ENCODE peak calls at places on chromosomes 1 and 21, in six cellular contexts. One of them, this sample, is unnamed.

GRCh38 chr1:55363261-55363660 is 148.1 kb upstream of the USP24 start:
- DNase-seq in hepatocyte: no peak
- DNase-seq in GM23248: peak; percentile 58
- DNase-seq in HCT116: no peak
- DNase-seq in GM12878: no peak
- DNase-seq in PC-9: no peak
- DNase-seq in this sample: no peak

GRCh38 chr1:163535807-163536206 is 214.1 kb downstream of the NUF2 start:
- DNase-seq in PC-9: no peak
- DNase-seq in HCT116: peak; percentile 10
- DNase-seq in hepatocyte: peak; percentile 46
- DNase-seq in GM12878: no peak
- DNase-seq in GM23248: peak; percentile 58
- DNase-seq in this sample: no peak

GRCh38 chr1:3038571-3039181 is 17.4 kb downstream of the ACTRT2 start:
- DNase-seq in GM23248: no peak
- DNase-seq in PC-9: no peak
- DNase-seq in GM12878: no peak
- DNase-seq in hepatocyte: no peak
- DNase-seq in HCT116: no peak
- DNase-seq in this sample: no peak

GRCh38 chr1:85502625-85503083 is 37.7 kb upstream of the DDAH1 start:
- DNase-seq in HCT116: peak; percentile 59
- DNase-seq in hepatocyte: peak; percentile 79
- DNase-seq in PC-9: peak; percentile 35
- DNase-seq in GM23248: peak; percentile 70
- DNase-seq in GM12878: no peak
- DNase-seq in this sample: no peak

GRCh38 chr1:198667796-198668195 is 29.0 kb downstream of the PTPRC start:
- DNase-seq in hepatocyte: no peak
- DNase-seq in GM23248: no peak
- DNase-seq in HCT116: no peak
- DNase-seq in GM12878: no peak
- DNase-seq in PC-9: no peak
- DNase-seq in this sample: no peak

GRCh38 chr1:30818568-30819243 is 61.1 kb upstream of the LAPTM5 start:
- DNase-seq in HCT116: no peak
- DNase-seq in hepatocyte: peak; percentile 53
- DNase-seq in GM12878: no peak
- DNase-seq in PC-9: no peak
- DNase-seq in GM23248: no peak
- DNase-seq in this sample: no peak

GRCh38 chr1:234734864-234735263 is 124.9 kb upstream of the IRF2BP2 start:
- DNase-seq in GM12878: no peak
- DNase-seq in PC-9: no peak
- DNase-seq in HCT116: no peak
- DNase-seq in hepatocyte: no peak
- DNase-seq in GM23248: no peak
- DNase-seq in this sample: no peak

GRCh38 chr1:244163861-244164562 is 112.9 kb downstream of the ZBTB18 start:
- DNase-seq in hepatocyte: peak; percentile 73
- DNase-seq in GM12878: no peak
- DNase-seq in PC-9: peak; percentile 76
- DNase-seq in GM23248: peak; percentile 95
- DNase-seq in HCT116: peak; percentile 83
- DNase-seq in this sample: peak; percentile 41

GRCh38 chr1:6448749-6449631 is 17.0 kb downstream of the TNFRSF25 start:
- DNase-seq in GM12878: no peak
- DNase-seq in PC-9: no peak
- DNase-seq in GM23248: peak; percentile 51
- DNase-seq in HCT116: no peak
- DNase-seq in hepatocyte: peak; percentile 73
- DNase-seq in this sample: no peak

GRCh38 chr1:236287757-236288619 is 6.2 kb upstream of the ERO1B start:
- DNase-seq in PC-9: no peak
- DNase-seq in GM12878: no peak
- DNase-seq in GM23248: no peak
- DNase-seq in HCT116: no peak
- DNase-seq in hepatocyte: peak; percentile 32
- DNase-seq in this sample: no peak

GRCh38 chr1:166129006-166129405 is 37.8 kb downstream of the FAM78B start:
- DNase-seq in GM23248: no peak
- DNase-seq in GM12878: no peak
- DNase-seq in HCT116: no peak
- DNase-seq in PC-9: no peak
- DNase-seq in hepatocyte: no peak
- DNase-seq in this sample: no peak

GRCh38 chr21:19547951-19548635 is 1144.5 kb upstream of the TMPRSS15 start:
- DNase-seq in GM12878: no peak
- DNase-seq in hepatocyte: no peak
- DNase-seq in HCT116: no peak
- DNase-seq in GM23248: no peak
- DNase-seq in PC-9: no peak
- DNase-seq in this sample: no peak

GRCh38 chr1:110634455-110635281 is 28.5 kb upstream of the KCNA2 start:
- DNase-seq in hepatocyte: peak; percentile 26
- DNase-seq in PC-9: peak; percentile 48
- DNase-seq in GM12878: peak; percentile 90
- DNase-seq in HCT116: no peak
- DNase-seq in GM23248: peak; percentile 64
- DNase-seq in this sample: peak; percentile 15

GRCh38 chr1:234610061-234610581 is at the start of gene IRF2BP2:
- DNase-seq in HCT116: peak; percentile 63
- DNase-seq in GM23248: peak; percentile 92
- DNase-seq in PC-9: peak; percentile 91
- DNase-seq in hepatocyte: peak; percentile 95
- DNase-seq in GM12878: no peak
- DNase-seq in this sample: no peak

GRCh38 chr1:213250041-213250440 is 199.0 kb downstream of the RPS6KC1 start:
- DNase-seq in GM12878: no peak
- DNase-seq in GM23248: no peak
- DNase-seq in PC-9: no peak
- DNase-seq in HCT116: no peak
- DNase-seq in hepatocyte: no peak
- DNase-seq in this sample: no peak

GRCh38 chr1:27621067-27621920 is 13.7 kb downstream of the FGR start:
- DNase-seq in GM23248: peak; percentile 75
- DNase-seq in PC-9: no peak
- DNase-seq in hepatocyte: no peak
- DNase-seq in HCT116: no peak
- DNase-seq in GM12878: no peak
- DNase-seq in this sample: no peak

GRCh38 chr1:108082006-108082405 is 117.0 kb upstream of the VAV3 start:
- DNase-seq in HCT116: no peak
- DNase-seq in hepatocyte: no peak
- DNase-seq in PC-9: no peak
- DNase-seq in GM12878: no peak
- DNase-seq in GM23248: peak; percentile 45
- DNase-seq in this sample: no peak

GRCh38 chr1:234782057-234782800 is 172.3 kb upstream of the IRF2BP2 start:
- DNase-seq in PC-9: no peak
- DNase-seq in GM23248: peak; percentile 35
- DNase-seq in GM12878: no peak
- DNase-seq in HCT116: no peak
- DNase-seq in hepatocyte: peak; percentile 30
- DNase-seq in this sample: no peak

GRCh38 chr1:178621822-178622221 is 103.2 kb upstream of the RALGPS2 start:
- DNase-seq in hepatocyte: no peak
- DNase-seq in GM23248: no peak
- DNase-seq in HCT116: no peak
- DNase-seq in PC-9: no peak
- DNase-seq in GM12878: no peak
- DNase-seq in this sample: no peak

GRCh38 chr1:178614286-178614685 is 101.4 kb downstream of the TEX35 start:
- DNase-seq in hepatocyte: no peak
- DNase-seq in HCT116: no peak
- DNase-seq in PC-9: no peak
- DNase-seq in GM23248: no peak
- DNase-seq in GM12878: no peak
- DNase-seq in this sample: no peak

GRCh38 chr1:178619104-178619503 is 105.9 kb upstream of the RALGPS2 start:
- DNase-seq in HCT116: no peak
- DNase-seq in hepatocyte: no peak
- DNase-seq in GM23248: no peak
- DNase-seq in PC-9: no peak
- DNase-seq in GM12878: no peak
- DNase-seq in this sample: no peak

GRCh38 chr1:178620584-178621475 is 104.2 kb upstream of the RALGPS2 start:
- DNase-seq in GM12878: no peak
- DNase-seq in HCT116: no peak
- DNase-seq in GM23248: no peak
- DNase-seq in hepatocyte: no peak
- DNase-seq in PC-9: no peak
- DNase-seq in this sample: no peak

GRCh38 chr1:178619523-178619922 is 105.5 kb upstream of the RALGPS2 start:
- DNase-seq in hepatocyte: no peak
- DNase-seq in PC-9: no peak
- DNase-seq in HCT116: no peak
- DNase-seq in GM12878: no peak
- DNase-seq in GM23248: no peak
- DNase-seq in this sample: no peak
- H2AFZ ChIP-seq in hepatocyte: no peak overlapping the region
- H2AFZ ChIP-seq in PC-9: no peak overlapping the region
- H2AFZ ChIP-seq in HCT116: no peak overlapping the region
- H2AFZ ChIP-seq in GM12878: no peak overlapping the region
- H2AFZ ChIP-seq in GM23248: no peak overlapping the region
- H2AFZ ChIP-seq in this sample: peak overlapping the region; percentile 75

GRCh38 chr1:59750612-59751395 is 63.9 kb upstream of the HOOK1 start:
- DNase-seq in PC-9: peak; percentile 37
- DNase-seq in hepatocyte: peak; percentile 71
- DNase-seq in GM12878: no peak
- DNase-seq in GM23248: peak; percentile 96
- DNase-seq in HCT116: peak; percentile 37
- DNase-seq in this sample: peak; percentile 75

GRCh38 chr1:59743324-59744108 is 71.2 kb upstream of the HOOK1 start:
- DNase-seq in hepatocyte: no peak
- DNase-seq in HCT116: no peak
- DNase-seq in GM12878: no peak
- DNase-seq in GM23248: no peak
- DNase-seq in PC-9: no peak
- DNase-seq in this sample: no peak

GRCh38 chr1:59748123-59748522 is 66.6 kb upstream of the HOOK1 start:
- DNase-seq in PC-9: no peak
- DNase-seq in GM12878: no peak
- DNase-seq in HCT116: no peak
- DNase-seq in GM23248: no peak
- DNase-seq in hepatocyte: no peak
- DNase-seq in this sample: no peak

GRCh38 chr1:59751801-59752200 is 62.9 kb upstream of the HOOK1 start:
- DNase-seq in PC-9: no peak
- DNase-seq in HCT116: no peak
- DNase-seq in hepatocyte: no peak
- DNase-seq in GM12878: no peak
- DNase-seq in GM23248: peak; percentile 39
- DNase-seq in this sample: no peak

DNA sequence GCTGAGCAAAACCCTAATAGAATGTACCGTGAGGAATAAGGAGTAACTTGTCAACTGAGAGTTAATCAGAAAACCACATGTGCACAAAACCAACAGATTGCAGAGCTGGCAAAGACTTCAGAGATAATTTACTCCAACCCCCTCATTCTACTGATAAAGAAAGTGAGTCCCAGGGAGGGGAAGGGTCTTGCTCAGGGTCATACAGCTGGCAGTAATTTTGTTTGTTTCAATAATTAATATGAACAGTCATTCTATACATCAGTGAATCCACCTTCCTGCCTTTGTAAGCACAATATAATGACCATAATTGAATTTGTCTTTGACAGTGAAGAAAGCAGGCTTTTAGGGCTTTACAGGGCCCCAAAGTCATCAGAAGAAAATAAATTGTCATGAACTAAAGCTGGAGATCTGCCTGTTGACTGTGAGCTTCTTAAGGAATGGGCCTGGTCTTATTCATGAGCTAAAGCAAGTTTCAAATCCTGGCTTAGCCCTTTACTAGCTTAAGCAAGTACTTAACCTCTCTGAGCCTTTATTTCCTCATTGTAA is 67.2 kb upstream of the HOOK1 start:
- DNase-seq in GM23248: no peak
- DNase-seq in hepatocyte: no peak
- DNase-seq in GM12878: no peak
- DNase-seq in HCT116: no peak
- DNase-seq in PC-9: no peak
- DNase-seq in this sample: no peak
- H3K4me1 ChIP-seq in GM23248: peaks cover 31% of the 10 kb centered on the region
- H3K4me1 ChIP-seq in hepatocyte: peaks cover 15% of the 10 kb centered on the region
- H3K4me1 ChIP-seq in GM12878: peaks cover 15% of the 10 kb centered on the region
- H3K4me1 ChIP-seq in HCT116: peaks cover 4% of the 10 kb centered on the region
- H3K4me1 ChIP-seq in PC-9: peaks cover 11% of the 10 kb centered on the region
- H3K4me1 ChIP-seq in this sample: peaks cover 18% of the 10 kb centered on the region

GRCh38 chr1:99758073-99758511 is 8.3 kb downstream of the FRRS1 start:
- DNase-seq in GM12878: peak; percentile 59
- DNase-seq in hepatocyte: no peak
- DNase-seq in HCT116: no peak
- DNase-seq in GM23248: no peak
- DNase-seq in PC-9: no peak
- DNase-seq in this sample: no peak
- H3K4me3 ChIP-seq in GM12878: peak overlapping the region; percentile 46
- H3K4me3 ChIP-seq in hepatocyte: no peak overlapping the region
- H3K4me3 ChIP-seq in HCT116: no peak overlapping the region
- H3K4me3 ChIP-seq in GM23248: no peak overlapping the region
- H3K4me3 ChIP-seq in PC-9: no peak overlapping the region
- H3K4me3 ChIP-seq in this sample: no peak overlapping the region

GRCh38 chr1:77040817-77041216 is 173.5 kb downstream of the ST6GALNAC5 start:
- DNase-seq in HCT116: no peak
- DNase-seq in hepatocyte: no peak
- DNase-seq in GM12878: no peak
- DNase-seq in PC-9: no peak
- DNase-seq in GM23248: no peak
- DNase-seq in this sample: no peak
- H2AFZ ChIP-seq in HCT116: no peak overlapping the region
- H2AFZ ChIP-seq in hepatocyte: no peak overlapping the region
- H2AFZ ChIP-seq in GM12878: no peak overlapping the region
- H2AFZ ChIP-seq in PC-9: no peak overlapping the region
- H2AFZ ChIP-seq in GM23248: no peak overlapping the region
- H2AFZ ChIP-seq in this sample: no peak overlapping the region

GRCh38 chr1:1846386-1846918 is 44.4 kb downstream of the GNB1 start:
- DNase-seq in HCT116: no peak
- DNase-seq in GM23248: no peak
- DNase-seq in hepatocyte: no peak
- DNase-seq in GM12878: no peak
- DNase-seq in PC-9: no peak
- DNase-seq in this sample: no peak
- H3K4me1 ChIP-seq in HCT116: no peaks in the 10 kb centered on the region
- H3K4me1 ChIP-seq in GM23248: peaks cover 12% of the 10 kb centered on the region
- H3K4me1 ChIP-seq in hepatocyte: peaks cover 31% of the 10 kb centered on the region
- H3K4me1 ChIP-seq in GM12878: peaks cover 43% of the 10 kb centered on the region
- H3K4me1 ChIP-seq in PC-9: no peaks in the 10 kb centered on the region
- H3K4me1 ChIP-seq in this sample: peaks cover 6% of the 10 kb centered on the region

This sample was measured in keratinocyte.